ENCODE peak calls at places on chromosomes 5 and 9, in four cellular contexts. U is hepatic stellate cell, C is head of caudate nucleus, V is epithelial cell of esophagus. T is an unnamed sample.

GRCh38 chr5:59887274-59887673 is 6.3 kb downstream of the PDE4D start:
- DNase-seq in U (no peak), C (no peak), V (no peak), T (no peak)

GRCh38 chr9:21812945-21813568 is 10.6 kb downstream of the MTAP start:
- DNase-seq in U (peak), C (peak), V (peak), T (peak)

GRCh38 chr5:103228056-103228455 is 30.5 kb upstream of the MACIR start:
- DNase-seq in U (no peak), C (no peak), V (no peak), T (no peak)

GRCh38 chr9:131580358-131580757 is 35.0 kb downstream of the PRRT1B start:
- DNase-seq in U (no peak), C (no peak), V (no peak), T (no peak)

GRCh38 chr9:94906181-94906580 is 179.7 kb downstream of the AOPEP start:
- DNase-seq in U (no peak), C (no peak), V (no peak), T (no peak)

GRCh38 chr9:77851862-77852602 is 179.6 kb downstream of the GNAQ start:
- DNase-seq in U (no peak), C (no peak), V (no peak), T (no peak)

GRCh38 chr5:59123595-59124561 is 541.0 kb downstream of the RAB3C start:
- DNase-seq in U (no peak), C (no peak), V (no peak), T (no peak)

GRCh38 chr5:178377583-178378270 is 145.1 kb upstream of the PHYKPL start:
- DNase-seq in U (no peak), C (no peak), V (no peak), T (no peak)

GRCh38 chr5:38854907-38855306 is 9.1 kb downstream of the OSMR start:
- DNase-seq in U (no peak), C (no peak), V (no peak), T (no peak)

GRCh38 chr9:93268551-93269314 is 84.8 kb downstream of the WNK2 start:
- DNase-seq in U (no peak), C (no peak), V (no peak), T (no peak)

GRCh38 chr9:127370147-127370579 is 26.8 kb upstream of the SLC2A8 start:
- DNase-seq in U (no peak), C (no peak), V (no peak), T (no peak)

GRCh38 chr5:141757402-141757801 is 75.4 kb upstream of the ARAP3 start:
- DNase-seq in U (peak), C (no peak), V (peak), T (peak)

GRCh38 chr5:56297851-56298250 is 64.7 kb upstream of the ANKRD55 start:
- DNase-seq in U (no peak), C (no peak), V (no peak), T (no peak)